ENCODE peak calls at places on chromosomes 2 and 18, in six cellular contexts. V, D, F, K, W and R are unnamed samples.

GRCh38 chr18:60417946-60418345 is 45.4 kb upstream of the MC4R start:
- DNase-seq in V (no peak), F (no peak), D (no peak), K (no peak), W (no peak), R (no peak)

GRCh38 chr2:102142829-102143449 is 393 bp downstream of the IL1R1 start:
- DNase-seq in V (no peak), F (peak; percentile 66), D (peak; percentile 11), W (no peak), K (peak; percentile 56), R (no peak)

GRCh38 chr2:190781604-190782198 is 98.9 kb upstream of the GLS start:
- DNase-seq in V (peak; percentile 60), F (peak; percentile 51), W (peak; percentile 71), D (peak; percentile 44), K (peak; percentile 76), R (peak; percentile 77)

GRCh38 chr2:10258326-10258725 is 44.4 kb upstream of the HPCAL1 start:
- DNase-seq in W (no peak), D (no peak), F (no peak), V (no peak), K (no peak), R (no peak)

GRCh38 chr18:61833978-61834377 is 58.8 kb downstream of the RNF152 start:
- DNase-seq in K (peak; percentile 72), V (no peak), D (no peak), F (no peak), W (no peak), R (no peak)

GRCh38 chr2:191230174-191230573 is 15.0 kb upstream of the MYO1B start:
- DNase-seq in W (no peak), V (no peak), K (peak; percentile 93), D (no peak), F (no peak), R (no peak)

GRCh38 chr2:42141687-42142475 is 27.3 kb upstream of the EML4 start:
- DNase-seq in V (no peak), D (no peak), W (peak; percentile 56), K (peak; percentile 93), F (peak; percentile 80), R (peak; percentile 62)

GRCh38 chr2:73008261-73009159 is 63.0 kb downstream of the SFXN5 start:
- DNase-seq in D (no peak), K (no peak), F (no peak), W (no peak), V (peak; percentile 1), R (no peak)

GRCh38 chr2:10303634-10304378 is 1.1 kb downstream of the HPCAL1 start:
- DNase-seq in D (peak; percentile 39), W (peak; percentile 84), K (peak; percentile 56), V (peak; percentile 67), F (no peak), R (no peak)

GRCh38 chr18:39149211-39149806 is 1583.7 kb upstream of the CELF4 start:
- DNase-seq in F (peak; percentile 59), K (no peak), D (peak; percentile 14), W (no peak), V (no peak), R (no peak)

GRCh38 chr2:173271825-173272224 is 82.8 kb upstream of the CDCA7 start:
- DNase-seq in D (no peak), W (no peak), V (no peak), F (peak; percentile 32), K (no peak), R (no peak)

GRCh38 chr2:199988176-199988575 is 32.8 kb downstream of the MAIP1 start:
- DNase-seq in F (no peak), K (peak; percentile 61), V (peak; percentile 31), W (no peak), D (no peak), R (no peak)

GRCh38 chr2:88903744-88904353 is 212.4 kb downstream of the RPIA start:
- DNase-seq in V (peak; percentile 16), W (peak; percentile 20), D (peak; percentile 57), F (peak; percentile 61), K (peak; percentile 13), R (no peak)

GRCh38 chr18:79006106-79006795 is 26.6 kb downstream of the SALL3 start:
- DNase-seq in K (no peak), D (no peak), V (no peak), F (no peak), W (no peak), R (no peak)

GRCh38 chr2:235618039-235618438 is 124.2 kb downstream of the AGAP1 start:
- DNase-seq in K (peak; percentile 89), V (no peak), W (no peak), F (no peak), D (no peak), R (no peak)

GRCh38 chr2:203476881-203477280 is 58.2 kb downstream of the RAPH1 start:
- DNase-seq in D (no peak), V (no peak), W (no peak), K (no peak), F (no peak), R (no peak)

GRCh38 chr2:223197046-223197445 is 145.1 kb downstream of the KCNE4 start:
- DNase-seq in K (no peak), D (no peak), W (no peak), V (no peak), F (no peak), R (no peak)

GRCh38 chr18:10860937-10861336 is 288.4 kb downstream of the PIEZO2 start:
- DNase-seq in W (no peak), D (no peak), V (no peak), K (peak; percentile 83), F (no peak), R (no peak)

GRCh38 chr18:25190468-25190867 is 161.5 kb downstream of the ZNF521 start:
- DNase-seq in K (no peak), F (no peak), D (no peak), W (no peak), V (no peak), R (no peak)

GRCh38 chr2:170813611-170814550 is 2.8 kb upstream of the GAD1 start:
- DNase-seq in W (no peak), F (peak; percentile 97), K (peak; percentile 44), D (peak; percentile 80), V (peak; percentile 38), R (no peak)

GRCh38 chr2:111039984-111040383 is 80.7 kb upstream of the BCL2L11 start:
- DNase-seq in F (no peak), V (no peak), K (no peak), D (no peak), W (no peak), R (peak; percentile 51)

GRCh38 chr2:208274748-208275147 is 8.7 kb downstream of the PIKFYVE start:
- DNase-seq in V (no peak), K (no peak), F (no peak), D (no peak), W (no peak), R (no peak)

GRCh38 chr2:632471-632870 is 44.7 kb downstream of the TMEM18 start:
- DNase-seq in W (no peak), D (no peak), V (no peak), K (no peak), F (no peak), R (no peak)

GRCh38 chr2:118975133-118975532 is 33.1 kb downstream of the MARCO start:
- DNase-seq in F (no peak), V (no peak), D (peak; percentile 21), K (no peak), W (no peak), R (no peak)
- H3K27me3 ChIP-seq in F (no peaks in the 10 kb centered on the region), V (no peaks in the 10 kb centered on the region), D (no peaks in the 10 kb centered on the region), K (no peaks in the 10 kb centered on the region), W (no peaks in the 10 kb centered on the region), R (no peaks in the 10 kb centered on the region)

GRCh38 chr2:174613545-174613944 is 15.9 kb upstream of the WIPF1 start:
- DNase-seq in K (no peak), W (no peak), F (no peak), D (no peak), V (no peak), R (no peak)
- H3K4me1 ChIP-seq in K (peaks cover 12% of the 10 kb centered on the region), W (peaks cover 14% of the 10 kb centered on the region), F (no peaks in the 10 kb centered on the region), D (peaks cover 4% of the 10 kb centered on the region), V (peaks cover 14% of the 10 kb centered on the region), R (peaks cover 100% of the 10 kb centered on the region)

GRCh38 chr2:8583400-8584173 is 98.3 kb upstream of the ID2 start:
- DNase-seq in K (peak; percentile 19), V (peak; percentile 54), D (peak; percentile 40), W (no peak), F (peak; percentile 99), R (peak; percentile 97)

GRCh38 chr2:8584174-8585066 is 97.4 kb upstream of the ID2 start:
- DNase-seq in V (no peak), K (no peak), F (no peak), W (no peak), D (no peak), R (no peak)

GRCh38 chr2:8582191-8582849 is 99.5 kb upstream of the ID2 start:
- DNase-seq in K (no peak), D (no peak), W (no peak), V (no peak), F (no peak), R (no peak)

GRCh38 chr2:8581601-8582041 is 100.2 kb upstream of the ID2 start:
- DNase-seq in V (no peak), F (peak; percentile 52), W (no peak), D (no peak), K (no peak), R (no peak)

DNA sequence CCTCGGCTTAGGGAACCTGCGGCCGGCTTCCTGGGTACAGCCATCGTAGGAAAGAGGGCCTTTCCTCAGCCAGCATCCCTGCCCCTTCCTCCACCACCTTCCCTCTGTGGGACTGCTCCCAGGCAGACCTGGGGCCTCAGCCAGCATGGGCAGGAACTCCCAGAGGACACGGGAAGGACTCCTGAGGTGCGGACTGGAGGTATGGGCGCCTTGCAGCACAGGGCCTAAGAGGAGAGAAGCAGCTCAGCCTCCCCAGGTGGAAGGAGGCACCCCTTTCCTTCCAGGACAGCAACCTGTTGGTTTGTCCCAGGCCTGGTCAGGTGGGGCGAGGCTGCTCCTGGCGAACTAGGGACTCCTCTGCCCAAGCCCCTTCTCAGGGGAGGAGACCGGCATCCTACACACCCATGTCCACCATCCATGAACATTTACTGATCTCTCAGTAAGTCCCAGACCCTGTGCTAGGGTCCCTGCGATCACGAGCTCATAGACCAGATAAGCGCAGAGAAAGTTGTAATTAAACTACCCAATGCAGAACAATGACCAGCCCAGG is 98.9 kb upstream of the ID2 start:
- DNase-seq in K (no peak), F (no peak), W (no peak), D (no peak), V (no peak), R (no peak)
- H3K9ac ChIP-seq in K (no peak overlapping the region), F (no peak overlapping the region), W (no peak overlapping the region), D (no peak overlapping the region), V (no peak overlapping the region), R (peak overlapping the region; percentile 67)

DNA sequence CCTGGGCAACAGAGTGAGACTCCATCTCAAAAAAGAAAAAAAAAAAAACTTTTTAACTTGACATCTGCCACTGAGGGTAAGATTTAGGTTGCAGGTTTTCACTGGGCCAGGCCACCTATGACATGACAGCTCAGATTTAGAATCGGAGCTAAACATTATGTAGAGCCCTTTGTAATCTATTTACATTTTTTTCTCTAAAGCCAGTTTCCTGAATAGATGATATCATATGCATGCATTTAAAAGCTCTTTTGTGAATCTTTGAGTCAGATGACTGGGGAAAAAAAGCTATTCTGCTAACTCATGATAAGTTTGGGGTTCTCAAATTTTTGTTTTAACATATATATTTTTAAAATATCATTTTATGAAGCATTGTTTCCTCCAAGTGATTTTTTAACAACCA is 21.4 kb downstream of the PRKAG3 start:
- DNase-seq in F (no peak), K (peak; percentile 76), V (no peak), D (no peak), W (no peak), R (no peak)
- H3K27me3 ChIP-seq in F (no peaks in the 10 kb centered on the region), K (no peaks in the 10 kb centered on the region), V (no peaks in the 10 kb centered on the region), D (no peaks in the 10 kb centered on the region), W (no peaks in the 10 kb centered on the region), R (no peaks in the 10 kb centered on the region)